ENCODE peak calls at places on chromosome 4, in four cellular contexts. H, K, E and Y are unnamed samples. For H3K4me1, the result is how much of the 10 kb centered on the place peaks cover.

GRCh38 chr4:150297861-150298474 is 219.7 kb downstream of the DCLK2 start:
- DNase-seq in K (peak), E (peak), H (peak), Y (peak)

GRCh38 chr4:567457-568350 is 8.4 kb downstream of the TMEM271 start:
- DNase-seq in H (no peak), K (no peak), E (no peak), Y (no peak)

GRCh38 chr4:26648260-26648659 is 64.4 kb downstream of the TBC1D19 start:
- DNase-seq in K (no peak), H (no peak), E (no peak), Y (peak)

GRCh38 chr4:138898282-138898681 is 117.3 kb upstream of the NOCT start:
- DNase-seq in K (no peak), E (peak), H (peak), Y (no peak)

GRCh38 chr4:3414421-3415279 is 27.1 kb upstream of the HGFAC start:
- DNase-seq in E (no peak), K (no peak), H (no peak), Y (no peak)

GRCh38 chr4:128810871-128811570 is 1.5 kb downstream of the JADE1 start:
- DNase-seq in K (peak), E (peak), H (peak), Y (peak)

GRCh38 chr4:86019906-86020305 is 339.9 kb downstream of the MAPK10 start:
- DNase-seq in E (no peak), H (no peak), K (no peak), Y (peak)

GRCh38 chr4:48173055-48173991 is 39.3 kb upstream of the TXK start:
- DNase-seq in E (peak), H (peak), K (peak), Y (peak)

GRCh38 chr4:109302366-109303140 is at the start of gene COL25A1:
- DNase-seq in K (peak), E (peak), H (peak), Y (no peak)

GRCh38 chr4:113657834-113658233 is 103.7 kb downstream of the CAMK2D start:
- DNase-seq in H (peak), K (no peak), E (no peak), Y (peak)

GRCh38 chr4:126777649-126778048 is 855.1 kb upstream of the INTU start:
- DNase-seq in H (peak), E (no peak), K (no peak), Y (no peak)

GRCh38 chr4:6221296-6221850 is 21.0 kb upstream of the JAKMIP1 start:
- DNase-seq in H (no peak), E (no peak), K (peak), Y (no peak)

GRCh38 chr4:156774422-156774821 is 197.2 kb downstream of the PDGFC start:
- DNase-seq in H (peak), E (peak), K (no peak), Y (peak)

GRCh38 chr4:78222575-78223186 is 165.6 kb downstream of the FRAS1 start:
- DNase-seq in K (peak), H (no peak), E (no peak), Y (no peak)

GRCh38 chr4:163554870-163555465 is 60.5 kb downstream of the TMA16 start:
- DNase-seq in K (no peak), H (peak), E (peak), Y (peak)

GRCh38 chr4:48944252-48944651 is 37.7 kb upstream of the OCIAD2 start:
- DNase-seq in H (peak), K (no peak), E (no peak), Y (peak)

GRCh38 chr4:38179690-38180299 is 219.6 kb downstream of the PTTG2 start:
- DNase-seq in H (peak), E (peak), K (peak), Y (peak)

GRCh38 chr4:63983224-63983623 is 426.0 kb downstream of the TECRL start:
- DNase-seq in K (no peak), E (no peak), H (no peak), Y (no peak)

GRCh38 chr4:89657931-89658700 is 178.8 kb downstream of the SNCA start:
- DNase-seq in K (peak), H (peak), E (peak), Y (peak)

GRCh38 chr4:89658701-89659024 is 178.3 kb downstream of the SNCA start:
- DNase-seq in K (no peak), E (no peak), H (no peak), Y (no peak)

GRCh38 chr4:89653012-89653411 is 183.9 kb downstream of the SNCA start:
- DNase-seq in E (no peak), H (no peak), K (peak), Y (no peak)
- TF ChIP-seq EZH2phosphoT487 in E (no peak), H (no peak), K (no peak), Y (no peak)

GRCh38 chr4:8132400-8132799 is 26.2 kb downstream of the ABLIM2 start:
- DNase-seq in H (no peak), E (no peak), K (no peak), Y (no peak)

GRCh38 chr4:8131826-8132225 is 26.8 kb downstream of the ABLIM2 start:
- DNase-seq in K (no peak), H (no peak), E (no peak), Y (no peak)

GRCh38 chr4:8130346-8131066 is 28.1 kb downstream of the ABLIM2 start:
- DNase-seq in K (no peak), H (no peak), E (no peak), Y (no peak)

GRCh38 chr4:8129785-8130184 is 28.8 kb downstream of the ABLIM2 start:
- DNase-seq in E (no peak), H (no peak), K (no peak), Y (no peak)

GRCh38 chr4:8131210-8131609 is 27.4 kb downstream of the ABLIM2 start:
- DNase-seq in H (no peak), K (no peak), E (no peak), Y (no peak)
- H3K4me1 ChIP-seq in H (under half), K (under half), E (under half), Y (under half)

GRCh38 chr4:123345132-123345923 is 51.3 kb upstream of the SPRY1 start:
- DNase-seq in H (no peak), K (no peak), E (peak), Y (no peak)
- TF ChIP-seq EZH2 in H (no peak), K (no peak), E (no peak), Y (no peak)

GRCh38 chr4:41785665-41786064 is 37.1 kb upstream of the PHOX2B start:
- DNase-seq in E (no peak), K (no peak), H (no peak), Y (no peak)
- TF ChIP-seq EZH2phosphoT487 in E (no peak), K (no peak), H (no peak), Y (no peak)

GRCh38 chr4:186854256-186854655 is 130.6 kb upstream of the FAT1 start:
- DNase-seq in K (no peak), E (no peak), H (no peak), Y (peak)

GRCh38 chr4:186852078-186852420 is 128.4 kb upstream of the FAT1 start:
- DNase-seq in E (peak), K (no peak), H (no peak), Y (no peak)

GRCh38 chr4:186848437-186848836 is 124.8 kb upstream of the FAT1 start:
- DNase-seq in H (no peak), K (no peak), E (no peak), Y (no peak)

GRCh38 chr4:186852964-186853391 is 129.3 kb upstream of the FAT1 start:
- DNase-seq in K (no peak), H (no peak), E (no peak), Y (no peak)

GRCh38 chr4:186851291-186852077 is 127.8 kb upstream of the FAT1 start:
- DNase-seq in H (no peak), K (no peak), E (no peak), Y (no peak)
- H3K4me1 ChIP-seq in H (under half), K (under half), E (under half), Y (under half)

GRCh38 chr4:122827258-122827887 is 742 bp downstream of the FGF2 start:
- DNase-seq in K (peak), H (peak), E (peak), Y (peak)
- TF ChIP-seq EZH2 in K (no peak), H (no peak), E (peak), Y (no peak)

GRCh38 chr4:107737470-107737869 is 17.4 kb upstream of the PAPSS1 start:
- DNase-seq in E (no peak), H (no peak), K (no peak), Y (no peak)

GRCh38 chr4:107740381-107740780 is 20.3 kb upstream of the PAPSS1 start:
- DNase-seq in K (peak), E (no peak), H (no peak), Y (peak)

GRCh38 chr4:107734120-107734519 is 14.1 kb upstream of the PAPSS1 start:
- DNase-seq in H (peak), E (no peak), K (peak), Y (peak)

GRCh38 chr4:107736037-107736436 is 16.0 kb upstream of the PAPSS1 start:
- DNase-seq in E (no peak), K (no peak), H (no peak), Y (no peak)

GRCh38 chr4:107736924-107737448 is 17.0 kb upstream of the PAPSS1 start:
- DNase-seq in K (peak), H (peak), E (peak), Y (peak)
- TF ChIP-seq EZH2phosphoT487 in K (no peak), H (no peak), E (no peak), Y (no peak)